ENCODE peak calls at places on chromosome 16, in five cellular contexts. Q is colonic mucosa, X is tibial nerve, W is psoas muscle, J is IMR-90. Z is an unnamed sample.

GRCh38 chr16:31181102-31181830 is 1.3 kb downstream of the FUS start:
- DNase-seq in W (peak), X (peak), Q (peak), J (peak), Z (no peak)

GRCh38 chr16:2023098-2023925 is 3.4 kb upstream of the NHERF2 start:
- DNase-seq in Q (peak), X (peak), W (peak), J (peak), Z (peak)

GRCh38 chr16:21663889-21664647 is at the start of gene OTOA:
- DNase-seq in J (no peak), X (no peak), Q (no peak), W (no peak), Z (no peak)

GRCh38 chr16:46828943-46829342 is 2.0 kb downstream of the C16orf87 start:
- DNase-seq in W (no peak), J (no peak), X (no peak), Q (no peak), Z (no peak)

GRCh38 chr16:2776500-2777139 is 460 bp downstream of the ELOB start:
- DNase-seq in J (no peak), Q (no peak), W (no peak), X (no peak), Z (no peak)

GRCh38 chr16:87930456-87930855 is 5.9 kb downstream of the CA5A start:
- DNase-seq in J (no peak), X (no peak), W (no peak), Q (no peak), Z (no peak)

GRCh38 chr16:64715624-64716023 is 406.2 kb downstream of the CDH11 start:
- DNase-seq in W (no peak), X (no peak), J (no peak), Q (no peak), Z (no peak)

GRCh38 chr16:27285676-27286196 is 17.2 kb upstream of the NSMCE1 start:
- DNase-seq in W (no peak), X (no peak), Q (peak), J (no peak), Z (no peak)

GRCh38 chr16:7268182-7268581 is 64.5 kb upstream of the RBFOX1 start:
- DNase-seq in Q (peak), X (no peak), J (no peak), W (no peak), Z (peak)

GRCh38 chr16:14321542-14321941 is 250.4 kb downstream of the MRTFB start:
- DNase-seq in Q (no peak), W (no peak), X (no peak), J (no peak), Z (peak)

GRCh38 chr16:53121043-53121442 is 66.3 kb downstream of the CHD9 start:
- DNase-seq in W (no peak), X (no peak), J (no peak), Q (no peak), Z (no peak)

GRCh38 chr16:445566-445965 is 20.1 kb downstream of the RAB11FIP3 start:
- DNase-seq in Q (no peak), X (no peak), J (no peak), W (no peak), Z (no peak)

GRCh38 chr16:194516-194915 is 14.3 kb downstream of the HBQ1 start:
- DNase-seq in W (no peak), X (no peak), Q (no peak), J (peak), Z (no peak)

GRCh38 chr16:70740919-70741778 is 55.3 kb upstream of the MTSS2 start:
- DNase-seq in W (no peak), J (peak), X (no peak), Q (no peak), Z (no peak)

GRCh38 chr16:88561485-88562369 is 8.5 kb upstream of the ZC3H18 start:
- DNase-seq in W (peak), X (no peak), J (peak), Q (peak), Z (peak)

GRCh38 chr16:71645450-71645849 is 19.5 kb downstream of the MARVELD3 start:
- DNase-seq in J (peak), W (no peak), X (no peak), Q (no peak), Z (no peak)

GRCh38 chr16:88936008-88936912 is 40.7 kb downstream of the CBFA2T3 start:
- DNase-seq in W (no peak), J (no peak), Q (peak), X (no peak), Z (no peak)

GRCh38 chr16:49788505-49788904 is 67.4 kb downstream of the ZNF423 start:
- DNase-seq in X (no peak), W (peak), J (no peak), Q (peak), Z (no peak)

GRCh38 chr16:87570938-87571867 is 31.1 kb upstream of the JPH3 start:
- DNase-seq in W (peak), X (no peak), Q (peak), J (peak), Z (no peak)

GRCh38 chr16:12801511-12802042 is 2.1 kb downstream of the CPPED1 start:
- DNase-seq in Q (peak), J (peak), W (no peak), X (no peak), Z (no peak)

GRCh38 chr16:9138731-9139501 is 47.5 kb downstream of the HAPSTR1 start:
- DNase-seq in J (peak), Q (peak), X (peak), W (peak), Z (peak)

GRCh38 chr16:27177031-27177774 is 26.1 kb upstream of the KDM8 start:
- DNase-seq in W (no peak), J (peak), Q (no peak), X (no peak), Z (no peak)

GRCh38 chr16:62450291-62450690 is 414.1 kb upstream of the CDH8 start:
- DNase-seq in Q (no peak), J (no peak), X (no peak), W (no peak), Z (no peak)

GRCh38 chr16:88320947-88321634 is 61.7 kb upstream of the ZNF469 start:
- DNase-seq in X (no peak), J (no peak), Q (no peak), W (no peak), Z (no peak)

GRCh38 chr16:14358697-14359305 is 271.3 kb downstream of the PARN start:
- DNase-seq in J (no peak), Q (no peak), X (no peak), W (no peak), Z (no peak)

GRCh38 chr16:17519556-17519955 is 48.8 kb upstream of the XYLT1 start:
- DNase-seq in X (no peak), W (no peak), Q (no peak), J (peak), Z (no peak)

GRCh38 chr16:17519041-17519440 is 48.3 kb upstream of the XYLT1 start:
- DNase-seq in X (no peak), J (peak), Q (no peak), W (no peak), Z (no peak)

GRCh38 chr16:17515421-17516210 is 44.9 kb upstream of the XYLT1 start:
- DNase-seq in X (no peak), Q (no peak), W (no peak), J (peak), Z (no peak)

GRCh38 chr16:17520567-17520966 is 49.8 kb upstream of the XYLT1 start:
- DNase-seq in W (no peak), J (peak), Q (no peak), X (no peak), Z (no peak)

DNA sequence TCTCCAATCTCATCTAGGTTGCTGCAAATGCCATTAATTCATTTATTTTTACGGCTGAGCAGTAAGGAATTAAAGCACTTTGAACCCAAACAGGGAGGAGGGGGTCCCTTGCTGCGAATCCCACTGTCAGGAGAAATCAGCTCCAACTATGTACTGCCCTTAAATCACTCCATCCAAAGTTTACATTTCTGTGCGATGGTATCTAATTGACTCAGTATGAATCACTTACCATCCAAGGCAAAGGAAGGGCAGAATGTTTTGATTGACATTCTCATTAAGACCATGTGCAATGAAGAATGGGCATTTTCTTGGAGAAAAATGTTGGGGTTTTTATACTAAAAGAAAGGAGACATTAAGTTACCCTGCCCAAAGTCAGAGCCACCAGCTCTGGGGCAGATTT is 47.7 kb upstream of the XYLT1 start:
- DNase-seq in J (peak), W (no peak), Q (no peak), X (no peak), Z (no peak)
- H3K4me3 ChIP-seq in J (no peak), W (no peak), Q (no peak), X (no peak), Z (no peak)

DNA sequence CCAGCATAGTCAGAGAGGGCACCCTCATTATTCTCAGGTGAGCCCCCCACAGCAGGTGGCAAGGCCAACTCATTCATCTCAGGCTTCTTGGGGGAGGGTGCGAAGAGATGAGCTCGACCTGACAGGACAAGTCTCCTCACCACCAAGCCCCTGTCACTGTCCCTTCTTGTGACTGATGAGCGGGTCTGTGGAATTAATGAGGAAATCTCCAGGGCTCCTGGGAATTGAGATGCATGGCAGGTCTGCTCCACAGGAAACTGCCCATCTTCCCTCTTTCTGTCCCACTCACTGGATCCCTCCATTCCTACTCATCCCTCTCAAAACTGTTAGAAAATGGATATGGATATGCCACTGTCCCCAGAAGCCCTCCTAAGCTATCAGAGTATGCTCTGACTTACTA is 32.5 kb upstream of the CES5A start:
- DNase-seq in Q (no peak), J (no peak), X (no peak), W (no peak), Z (no peak)
- H3K27ac ChIP-seq in Q (no peak), J (no peak), X (no peak), W (no peak), Z (no peak)

GRCh38 chr16:28505489-28506137 is 1.0 kb downstream of the IL27 start:
- DNase-seq in X (no peak), Q (no peak), W (no peak), J (no peak), Z (no peak)
- H3K4me3 ChIP-seq in X (no peak), Q (no peak), W (no peak), J (no peak), Z (no peak)

DNA sequence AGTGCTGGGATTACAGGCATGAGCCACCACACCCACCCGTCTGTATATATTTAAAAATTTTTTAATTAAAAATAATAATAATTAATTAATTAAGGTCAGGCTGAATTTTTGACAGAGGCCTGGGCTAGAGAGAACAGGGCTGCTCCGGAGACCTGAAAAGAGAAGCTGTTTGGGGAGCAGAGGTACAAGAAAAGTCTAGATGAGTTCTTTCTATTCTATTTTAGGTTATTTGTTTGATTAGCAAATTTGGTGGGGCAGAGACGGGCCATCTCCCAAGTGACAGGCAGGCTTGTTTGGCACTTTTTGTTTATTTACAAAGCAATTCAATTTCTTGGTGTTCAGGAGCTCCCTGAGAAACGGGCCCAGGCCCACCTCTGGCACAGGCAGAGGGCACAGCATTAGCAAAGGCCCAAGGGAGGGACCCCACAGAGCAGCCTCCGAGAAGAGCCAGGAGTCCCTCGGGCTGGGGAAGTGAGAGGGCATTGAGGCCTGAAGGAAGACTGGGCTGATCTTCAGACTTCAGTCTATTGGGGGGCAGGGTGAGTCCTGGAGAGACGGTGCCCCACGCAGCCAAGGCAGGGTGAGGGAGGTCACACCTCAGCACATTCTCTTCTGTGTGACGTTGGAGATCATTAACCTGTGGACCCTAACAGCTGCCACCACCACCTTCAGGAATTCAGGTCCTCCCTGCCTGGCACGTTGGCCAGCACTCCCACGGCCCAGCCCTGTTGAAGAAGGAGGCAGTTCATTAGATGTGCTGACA is 10.8 kb upstream of the RIPOR1 start:
- DNase-seq in W (no peak), X (no peak), Q (no peak), J (no peak), Z (no peak)
- H3K27ac ChIP-seq in W (no peak), X (no peak), Q (no peak), J (no peak), Z (no peak)

GRCh38 chr16:54402270-54402669 is 115.7 kb upstream of the IRX3 start:
- DNase-seq in W (no peak), Q (no peak), J (no peak), X (no peak), Z (no peak)
- H3K4me3 ChIP-seq in W (no peak), Q (no peak), J (no peak), X (no peak), Z (no peak)

GRCh38 chr16:24071990-24072389 is 184.1 kb upstream of the CACNG3 start:
- DNase-seq in X (no peak), J (no peak), W (no peak), Q (no peak), Z (no peak)

GRCh38 chr16:24074574-24074973 is 181.6 kb upstream of the CACNG3 start:
- DNase-seq in W (no peak), J (no peak), X (no peak), Q (no peak), Z (no peak)

GRCh38 chr16:24073321-24073720 is 182.8 kb upstream of the CACNG3 start:
- DNase-seq in J (no peak), W (no peak), X (no peak), Q (no peak), Z (no peak)

GRCh38 chr16:24069036-24069590 is 187.0 kb upstream of the CACNG3 start:
- DNase-seq in J (no peak), Q (no peak), X (no peak), W (no peak), Z (no peak)

DNA sequence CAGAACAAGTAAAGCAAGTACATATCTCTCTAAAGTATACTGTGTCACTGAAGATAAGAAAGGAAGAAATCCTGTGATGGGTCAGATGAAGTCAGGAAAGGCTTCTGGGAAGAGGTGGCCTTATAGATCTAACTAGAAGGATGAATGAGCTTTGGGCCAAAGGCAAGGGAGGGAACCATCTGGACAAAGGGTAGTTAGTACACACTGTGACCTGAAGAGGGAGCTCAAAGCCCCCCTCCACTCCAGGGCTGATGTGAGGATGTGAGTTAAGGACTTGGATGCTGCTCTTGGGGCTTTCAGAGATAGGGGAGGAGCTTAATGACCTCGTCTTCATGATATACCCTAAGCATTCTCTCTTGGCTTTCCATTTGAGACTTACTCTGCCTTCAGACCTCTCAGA is 185.3 kb upstream of the CACNG3 start:
- DNase-seq in W (no peak), J (peak), X (no peak), Q (no peak), Z (no peak)
- H3K27ac ChIP-seq in W (no peak), J (no peak), X (no peak), Q (no peak), Z (no peak)

DNA sequence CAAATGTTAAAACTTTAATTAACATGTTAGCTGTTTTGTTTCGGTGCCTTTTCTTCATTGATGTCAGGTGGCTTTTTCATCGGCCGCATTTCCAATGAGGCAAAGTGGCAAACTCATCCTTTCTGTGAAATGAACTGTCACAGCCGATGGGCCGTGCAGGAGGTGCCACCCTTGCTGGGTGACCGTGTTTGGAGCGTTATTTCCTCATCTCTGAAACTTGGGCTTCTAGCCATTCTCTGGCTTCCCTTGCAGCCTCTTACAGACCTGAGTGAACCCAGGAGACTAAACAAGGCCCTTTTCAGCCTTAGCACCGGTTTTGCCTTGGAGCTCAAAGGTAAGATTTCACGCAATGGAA is 42.2 kb upstream of the PRSS54 start:
- DNase-seq in J (no peak), Q (no peak), W (no peak), X (no peak), Z (no peak)
- H3K4me3 ChIP-seq in J (no peak), Q (peak), W (peak), X (peak), Z (peak)

Z was measured in dorsolateral prefrontal cortex.